ENCODE peak calls at places on chromosomes 7 and 10, in six cellular contexts. M is tibial nerve; G is WERI-Rb-1; H is activated CD8-positive, alpha-beta T cell treated with anti-CD3 and anti-CD28 coated beads for 36 hours; O is GM12865; R is SK-N-SH. Y is an unnamed sample.

GRCh38 chr10:17213646-17214349 is 12.3 kb upstream of the TRDMT1 start:
- DNase-seq in M (no peak), G (no peak), H (no peak), O (no peak), R (no peak), Y (no peak)

GRCh38 chr7:2237109-2237602 is 4.4 kb upstream of the MAD1L1 start:
- DNase-seq in M (peak), G (no peak), H (no peak), O (peak), R (no peak), Y (no peak)

GRCh38 chr10:82162549-82163210 is 287.7 kb downstream of the NRG3 start:
- DNase-seq in M (no peak), G (no peak), H (no peak), O (no peak), R (no peak), Y (no peak)

GRCh38 chr10:82160291-82160690 is 285.3 kb downstream of the NRG3 start:
- DNase-seq in M (no peak), G (no peak), H (no peak), O (no peak), R (no peak), Y (no peak)

GRCh38 chr7:93117852-93118530 is at the start of gene SAMD9:
- DNase-seq in M (peak), G (no peak), H (peak), O (peak), R (peak), Y (no peak)

GRCh38 chr10:128180843-128181242 is 54.6 kb upstream of the MKI67 start:
- DNase-seq in M (no peak), G (no peak), H (peak), O (no peak), R (no peak), Y (no peak)

GRCh38 chr7:70647801-70648491 is 484.0 kb upstream of the GALNT17 start:
- DNase-seq in M (no peak), G (no peak), H (peak), O (peak), R (no peak), Y (no peak)

GRCh38 chr10:90915141-90916075 is 5.5 kb downstream of the ANKRD1 start:
- DNase-seq in M (no peak), G (no peak), H (no peak), O (no peak), R (no peak), Y (no peak)

GRCh38 chr10:112826018-112826697 is 123.9 kb upstream of the TCF7L2 start:
- DNase-seq in M (no peak), G (no peak), H (no peak), O (no peak), R (peak), Y (no peak)

GRCh38 chr10:72292223-72292691 is 18.5 kb downstream of the DDIT4 start:
- DNase-seq in M (no peak), G (no peak), H (peak), O (peak), R (no peak), Y (no peak)

GRCh38 chr7:40175725-40176510 is 41.1 kb downstream of the SUGCT start:
- DNase-seq in M (no peak), G (no peak), H (no peak), O (no peak), R (no peak), Y (no peak)

GRCh38 chr10:113381906-113382562 is 170.8 kb upstream of the HABP2 start:
- DNase-seq in M (no peak), G (no peak), H (peak), O (peak), R (no peak), Y (no peak)

GRCh38 chr10:43294241-43294658 is 27.4 kb upstream of the RASGEF1A start:
- DNase-seq in M (no peak), G (no peak), H (peak), O (peak), R (no peak), Y (no peak)

GRCh38 chr10:129032626-129033353 is 434.3 kb upstream of the MGMT start:
- DNase-seq in M (no peak), G (no peak), H (no peak), O (no peak), R (no peak), Y (no peak)

GRCh38 chr7:150898475-150899011 is 46.2 kb downstream of the AOC1 start:
- DNase-seq in M (peak), G (peak), H (peak), O (peak), R (peak), Y (peak)

GRCh38 chr7:33986951-33987948 is 81.9 kb downstream of the BMPER start:
- DNase-seq in M (peak), G (no peak), H (no peak), O (no peak), R (no peak), Y (no peak)

GRCh38 chr10:77357611-77358010 is 280.0 kb downstream of the KCNMA1 start:
- DNase-seq in M (no peak), G (no peak), H (no peak), O (no peak), R (no peak), Y (no peak)

GRCh38 chr10:22557321-22557720 is 157.1 kb downstream of the PIP4K2A start:
- DNase-seq in M (no peak), G (no peak), H (no peak), O (no peak), R (no peak), Y (no peak)

GRCh38 chr10:126972622-126973414 is 67.6 kb downstream of the DOCK1 start:
- DNase-seq in M (no peak), G (no peak), H (no peak), O (no peak), R (no peak), Y (no peak)

GRCh38 chr7:11749629-11750028 is 82.4 kb downstream of the THSD7A start:
- DNase-seq in M (no peak), G (no peak), H (no peak), O (no peak), R (no peak), Y (no peak)

GRCh38 chr7:11750191-11750590 is 81.8 kb downstream of the THSD7A start:
- DNase-seq in M (no peak), G (no peak), H (no peak), O (no peak), R (no peak), Y (no peak)

GRCh38 chr7:11746591-11746990 is 85.4 kb downstream of the THSD7A start:
- DNase-seq in M (no peak), G (no peak), H (no peak), O (no peak), R (no peak), Y (no peak)

GRCh38 chr7:11747715-11748485 is 84.1 kb downstream of the THSD7A start:
- DNase-seq in M (no peak), G (no peak), H (no peak), O (no peak), R (no peak), Y (no peak)

DNA sequence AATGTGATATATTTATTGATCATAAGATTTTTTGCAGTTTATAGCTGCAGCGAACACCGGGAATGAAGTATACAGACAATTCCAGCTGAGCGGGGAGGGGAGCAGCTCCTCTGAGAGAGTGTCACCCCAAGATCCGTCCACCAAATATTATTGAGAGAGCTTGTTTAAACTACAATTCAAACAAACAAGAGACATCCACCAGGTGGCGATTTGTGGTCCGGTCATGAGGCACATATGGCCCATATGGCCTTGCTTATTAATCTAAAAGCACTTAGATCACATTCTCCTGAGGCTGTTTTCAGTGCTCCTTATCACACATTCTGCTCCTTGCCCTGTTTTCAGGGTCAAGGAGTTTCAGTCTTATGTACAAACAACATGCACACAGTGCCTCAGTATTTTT is 83.1 kb downstream of the THSD7A start:
- DNase-seq in M (no peak), G (peak), H (peak), O (peak), R (no peak), Y (no peak)
- TF ChIP-seq CTCF in M (no peak), G (peak), H (no peak), O (peak), R (peak), Y (peak)

GRCh38 chr10:60735244-60735643 is 43.0 kb upstream of the CDK1 start:
- DNase-seq in M (no peak), G (no peak), H (no peak), O (no peak), R (no peak), Y (no peak)

GRCh38 chr10:60733826-60734225 is 44.5 kb upstream of the CDK1 start:
- DNase-seq in M (no peak), G (no peak), H (no peak), O (no peak), R (peak), Y (no peak)

GRCh38 chr10:60734226-60734625 is 44.1 kb upstream of the CDK1 start:
- DNase-seq in M (no peak), G (no peak), H (no peak), O (no peak), R (no peak), Y (no peak)

GRCh38 chr10:60732240-60733188 is 45.8 kb upstream of the CDK1 start:
- DNase-seq in M (no peak), G (peak), H (peak), O (peak), R (no peak), Y (no peak)

DNA sequence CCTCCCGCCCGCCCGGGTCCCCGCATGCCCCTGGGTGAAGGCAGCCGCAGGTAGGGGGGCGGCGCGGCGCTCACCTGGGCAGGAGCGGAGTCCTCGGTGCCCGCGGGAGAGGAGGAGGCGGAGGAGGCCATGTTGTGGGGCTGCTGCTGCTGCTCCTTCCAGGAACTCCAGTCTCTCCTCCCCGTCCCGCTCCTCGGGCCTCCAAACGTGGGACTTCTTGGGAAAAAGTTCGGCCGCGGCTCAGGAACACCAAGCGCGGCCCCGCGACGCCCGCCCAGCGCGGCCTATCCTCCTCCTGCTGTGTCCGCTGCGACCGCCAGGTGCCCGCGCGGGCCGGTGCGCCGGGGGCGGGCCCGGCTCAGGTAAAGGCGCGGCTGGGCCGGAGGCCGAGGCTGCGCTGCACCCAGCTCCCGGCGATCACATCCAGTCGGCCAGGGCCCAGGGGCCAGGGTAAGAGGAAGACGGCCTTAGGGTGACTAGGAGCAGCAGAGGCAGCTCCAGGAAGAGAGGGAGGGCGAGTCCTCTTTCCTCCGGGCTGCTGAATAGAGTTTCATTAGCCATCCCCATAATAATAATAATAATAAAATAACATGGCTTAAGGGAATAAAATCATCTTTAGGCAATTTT is 45.0 kb upstream of the CDK1 start:
- DNase-seq in M (no peak), G (peak), H (peak), O (peak), R (peak), Y (peak)
- TF ChIP-seq CTCF in M (peak), G (peak), H (peak), O (peak), R (peak), Y (no peak)

GRCh38 chr7:4659551-4660286 is 22.4 kb upstream of the FOXK1 start:
- DNase-seq in M (no peak), G (peak), H (peak), O (no peak), R (no peak), Y (no peak)
- TF ChIP-seq CTCF in M (no peak), G (peak), H (peak), O (no peak), R (peak), Y (peak)

GRCh38 chr10:24974978-24975377 is 22.6 kb upstream of the PRTFDC1 start:
- DNase-seq in M (peak), G (peak), H (no peak), O (no peak), R (no peak), Y (no peak)
- TF ChIP-seq CTCF in M (peak), G (no peak), H (no peak), O (no peak), R (no peak), Y (no peak)

GRCh38 chr10:32210306-32211045 is 136.5 kb downstream of the EPC1 start:
- DNase-seq in M (peak), G (no peak), H (peak), O (peak), R (peak), Y (no peak)
- TF ChIP-seq CTCF in M (no peak), G (peak), H (no peak), O (peak), R (peak), Y (peak)

DNA sequence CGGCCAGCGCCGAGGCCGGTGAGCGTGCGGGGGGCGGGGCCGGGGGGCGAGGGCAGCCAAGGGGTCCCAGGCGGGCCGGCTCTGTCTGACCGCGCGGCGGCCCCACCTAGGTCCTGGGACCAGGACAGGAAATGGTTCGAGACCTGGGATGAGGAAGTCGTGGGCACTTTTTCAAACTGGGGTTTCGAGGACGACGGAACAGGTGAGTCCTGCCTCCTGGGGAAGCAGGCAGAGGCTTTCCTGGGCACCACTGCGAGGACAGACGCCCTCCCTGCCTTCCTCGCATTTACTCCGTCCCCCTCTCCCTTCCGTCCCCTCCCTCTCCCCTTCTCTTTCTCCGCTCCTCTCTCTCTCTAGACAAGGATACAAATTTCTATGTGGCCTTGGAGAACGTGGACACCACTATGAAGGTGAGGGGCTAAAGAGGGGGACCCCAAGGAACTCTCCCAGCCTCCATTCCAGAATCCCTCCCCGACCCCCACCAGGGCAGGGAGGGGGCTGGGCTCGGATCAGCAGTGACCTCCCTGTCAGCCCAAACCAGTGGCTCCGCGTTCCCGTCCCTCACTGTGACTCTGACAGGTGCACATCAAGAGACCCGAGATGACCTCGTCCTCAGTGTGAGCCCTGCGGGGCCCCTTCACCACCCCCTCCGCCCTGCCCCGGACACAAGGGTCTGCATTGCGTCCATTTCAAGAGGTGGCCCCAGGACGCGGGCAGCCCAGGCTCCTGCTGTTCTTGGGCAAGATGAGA is 2.6 kb upstream of the MUC12 start:
- DNase-seq in M (no peak), G (no peak), H (no peak), O (no peak), R (peak), Y (no peak)
- TF ChIP-seq CTCF in M (no peak), G (no peak), H (peak), O (no peak), R (no peak), Y (no peak)

GRCh38 chr10:119441151-119441821 is 101.2 kb downstream of the RGS10 start:
- DNase-seq in M (peak), G (no peak), H (no peak), O (no peak), R (no peak), Y (no peak)

GRCh38 chr10:119442758-119443060 is 99.8 kb downstream of the RGS10 start:
- DNase-seq in M (no peak), G (no peak), H (no peak), O (no peak), R (no peak), Y (no peak)

GRCh38 chr10:119443441-119443840 is 99.1 kb downstream of the RGS10 start:
- DNase-seq in M (no peak), G (no peak), H (no peak), O (no peak), R (no peak), Y (no peak)

GRCh38 chr10:119443970-119444660 is 98.4 kb downstream of the RGS10 start:
- DNase-seq in M (no peak), G (no peak), H (no peak), O (no peak), R (no peak), Y (no peak)

DNA sequence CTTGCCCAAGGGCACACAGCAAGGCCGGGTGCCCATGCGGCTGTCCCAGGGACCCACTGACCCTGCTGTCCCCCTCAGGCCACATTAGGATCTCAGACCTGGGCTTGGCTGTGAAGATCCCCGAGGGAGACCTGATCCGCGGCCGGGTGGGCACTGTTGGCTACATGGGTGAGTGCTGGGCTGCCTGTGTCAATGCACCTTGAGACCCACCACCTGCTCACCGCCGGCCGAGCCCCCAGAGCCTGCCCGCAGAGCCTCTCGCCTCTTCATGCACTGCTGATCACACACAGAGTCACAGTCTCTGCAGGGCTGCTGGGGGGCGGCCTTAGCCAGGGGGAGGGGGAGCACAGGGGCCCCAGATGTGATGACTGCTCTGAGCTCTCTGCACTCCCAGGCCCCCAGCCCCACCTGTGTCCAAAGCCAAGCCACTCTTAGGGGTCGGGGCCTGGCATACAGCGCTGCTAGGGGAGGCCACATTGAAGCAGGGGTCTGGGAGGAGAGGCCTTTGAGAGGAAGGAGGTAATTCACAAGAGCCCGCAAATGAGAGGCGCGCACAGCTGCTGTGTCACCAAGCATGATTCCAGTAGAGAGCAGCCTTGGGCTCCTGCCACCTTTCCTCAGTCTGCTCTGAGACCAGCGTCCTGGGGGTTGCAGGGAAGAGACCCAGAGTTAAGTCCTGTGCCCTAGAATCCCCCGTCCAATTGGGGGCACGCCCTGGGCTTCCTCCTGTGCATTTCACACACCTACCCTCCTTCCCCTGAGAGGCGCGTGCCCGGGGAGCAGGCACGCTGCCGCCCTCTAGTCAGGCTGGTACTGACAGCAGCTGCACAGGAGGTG is 100.4 kb downstream of the RGS10 start:
- DNase-seq in M (no peak), G (no peak), H (no peak), O (no peak), R (no peak), Y (no peak)
- TF ChIP-seq CTCF in M (no peak), G (no peak), H (no peak), O (no peak), R (no peak), Y (peak)

GRCh38 chr10:115171392-115171960 is 78.3 kb downstream of the ATRNL1 start:
- DNase-seq in M (no peak), G (no peak), H (no peak), O (peak), R (peak), Y (no peak)
- TF ChIP-seq CTCF in M (no peak), G (no peak), H (peak), O (peak), R (peak), Y (peak)